ENCODE peak calls at places on chromosomes 2 and 18, in seven cellular contexts. O is fibroblast of pulmonary artery; B is CD8-positive, alpha-beta memory T cell; C is dermis blood vessel endothelial cell; I is AG10803; Z is hypothalamus; A is cortex of kidney. F is an unnamed sample.

GRCh38 chr18:21853020-21853419 is 112.4 kb downstream of the MIB1 start:
- DNase-seq in O (peak; percentile 57), B (no peak), C (no peak), I (peak; percentile 26), Z (no peak), A (no peak), F (peak; percentile 25)

GRCh38 chr2:61536723-61537581 is 1.2 kb downstream of the XPO1 start:
- DNase-seq in O (peak; percentile 90), B (peak; percentile 91), C (peak; percentile 92), I (peak; percentile 79), Z (peak; percentile 39), A (peak; percentile 15), F (peak; percentile 91)

GRCh38 chr2:200477667-200478121 is 32.2 kb downstream of the KCTD18 start:
- DNase-seq in O (peak; percentile 32), B (no peak), C (no peak), I (no peak), Z (no peak), A (no peak), F (no peak)

GRCh38 chr18:44556296-44556695 is 124.4 kb upstream of the SETBP1 start:
- DNase-seq in O (no peak), B (no peak), C (no peak), I (no peak), Z (no peak), A (no peak), F (no peak)

GRCh38 chr2:202060218-202060617 is 12.8 kb upstream of the KIAA2012 start:
- DNase-seq in O (no peak), B (no peak), C (no peak), I (no peak), Z (no peak), A (no peak), F (no peak)

GRCh38 chr2:10658041-10658913 is 31.5 kb downstream of the NOL10 start:
- DNase-seq in O (peak; percentile 64), B (no peak), C (no peak), I (peak; percentile 80), Z (no peak), A (no peak), F (peak; percentile 88)

GRCh38 chr2:155266579-155266978 is 568.1 kb downstream of the KCNJ3 start:
- DNase-seq in O (no peak), B (no peak), C (no peak), I (no peak), Z (no peak), A (no peak), F (no peak)

GRCh38 chr2:64439194-64439593 is 14.8 kb upstream of the LGALSL start:
- DNase-seq in O (no peak), B (no peak), C (no peak), I (no peak), Z (no peak), A (no peak), F (no peak)

GRCh38 chr2:66478311-66478710 is 43.4 kb downstream of the MEIS1 start:
- DNase-seq in O (no peak), B (no peak), C (no peak), I (no peak), Z (no peak), A (no peak), F (no peak)

GRCh38 chr2:208033701-208034502 is 8.6 kb upstream of the PLEKHM3 start:
- DNase-seq in O (peak; percentile 46), B (peak; percentile 64), C (peak; percentile 71), I (no peak), Z (no peak), A (no peak), F (peak; percentile 61)

GRCh38 chr2:136858656-136859055 is 93.3 kb downstream of the THSD7B start:
- DNase-seq in O (no peak), B (no peak), C (no peak), I (no peak), Z (no peak), A (no peak), F (no peak)

GRCh38 chr2:46521215-46521683 is 41.9 kb downstream of the TMEM247 start:
- DNase-seq in O (peak; percentile 95), B (no peak), C (no peak), I (peak; percentile 98), Z (no peak), A (no peak), F (peak; percentile 93)

GRCh38 chr2:186032930-186033329 is 294.3 kb downstream of the FSIP2 start:
- DNase-seq in O (no peak), B (no peak), C (no peak), I (no peak), Z (no peak), A (no peak), F (no peak)